ENCODE peak calls at places on chromosome 9, in four cellular contexts. One of them, this sample, is unnamed.
A peak's percentile ranks its signal among the peaks of the same experiment; 100 is the strongest.

GRCh38 chr9:93058357-93059096 is at the start of gene SUSD3:
- DNase-seq in K562: peak; percentile 98
- DNase-seq in HepG2: peak; percentile 54
- DNase-seq in H1: peak; percentile 53
- DNase-seq in this sample: peak; percentile 60

GRCh38 chr9:4614627-4615026 is 47.5 kb upstream of the PLPP6 start:
- DNase-seq in HepG2: peak; percentile 3
- DNase-seq in H1: no peak
- DNase-seq in K562: no peak
- DNase-seq in this sample: no peak

GRCh38 chr9:2802494-2802921 is 41.4 kb downstream of the PUM3 start:
- DNase-seq in HepG2: peak; percentile 5
- DNase-seq in H1: no peak
- DNase-seq in K562: no peak
- DNase-seq in this sample: no peak

GRCh38 chr9:89993678-89994630 is 389.1 kb downstream of the GADD45G start:
- DNase-seq in H1: no peak
- DNase-seq in K562: no peak
- DNase-seq in HepG2: peak; percentile 85
- DNase-seq in this sample: no peak

GRCh38 chr9:137077758-137078693 is 709 bp downstream of the UAP1L1 start:
- DNase-seq in HepG2: no peak
- DNase-seq in K562: no peak
- DNase-seq in H1: no peak
- DNase-seq in this sample: no peak

GRCh38 chr9:14347408-14348224 is 33.7 kb upstream of the NFIB start:
- DNase-seq in HepG2: no peak
- DNase-seq in K562: no peak
- DNase-seq in H1: no peak
- DNase-seq in this sample: no peak

GRCh38 chr9:136088481-136088938 is 6.6 kb downstream of the NACC2 start:
- DNase-seq in HepG2: no peak
- DNase-seq in H1: no peak
- DNase-seq in K562: peak; percentile 18
- DNase-seq in this sample: no peak

GRCh38 chr9:36603006-36603405 is 30.3 kb downstream of the MELK start:
- DNase-seq in HepG2: no peak
- DNase-seq in H1: no peak
- DNase-seq in K562: no peak
- DNase-seq in this sample: peak; percentile 13

GRCh38 chr9:138112791-138113600 is 235.4 kb downstream of the CACNA1B start:
- DNase-seq in H1: no peak
- DNase-seq in K562: no peak
- DNase-seq in HepG2: no peak
- DNase-seq in this sample: no peak

GRCh38 chr9:120538339-120538738 is 41.6 kb downstream of the CDK5RAP2 start:
- DNase-seq in K562: no peak
- DNase-seq in HepG2: peak; percentile 95
- DNase-seq in H1: no peak
- DNase-seq in this sample: no peak

GRCh38 chr9:98226968-98227367 is 28.5 kb downstream of the TBC1D2 start:
- DNase-seq in HepG2: no peak
- DNase-seq in H1: no peak
- DNase-seq in K562: no peak
- DNase-seq in this sample: no peak

GRCh38 chr9:33393581-33393980 is 8.8 kb downstream of the AQP7 start:
- DNase-seq in H1: no peak
- DNase-seq in HepG2: no peak
- DNase-seq in K562: no peak
- DNase-seq in this sample: no peak

GRCh38 chr9:96047741-96048115 is 172.2 kb downstream of the ERCC6L2 start:
- DNase-seq in K562: no peak
- DNase-seq in HepG2: no peak
- DNase-seq in H1: no peak
- DNase-seq in this sample: no peak

GRCh38 chr9:97808972-97809371 is 44.1 kb upstream of the FOXE1 start:
- DNase-seq in HepG2: no peak
- DNase-seq in H1: no peak
- DNase-seq in K562: no peak
- DNase-seq in this sample: no peak

GRCh38 chr9:60546406-60546805 is 367.8 kb upstream of the SPATA31A5 start:
- DNase-seq in K562: no peak
- DNase-seq in H1: no peak
- DNase-seq in HepG2: no peak
- DNase-seq in this sample: no peak

GRCh38 chr9:130890869-130891698 is 5.5 kb downstream of the QRFP start:
- DNase-seq in K562: peak; percentile 58
- DNase-seq in HepG2: no peak
- DNase-seq in H1: no peak
- DNase-seq in this sample: no peak

GRCh38 chr9:17721954-17722353 is 143.1 kb downstream of the SH3GL2 start:
- DNase-seq in H1: no peak
- DNase-seq in HepG2: no peak
- DNase-seq in K562: no peak
- DNase-seq in this sample: no peak

GRCh38 chr9:89497978-89498844 is at the start of gene SEMA4D:
- DNase-seq in K562: peak; percentile 76
- DNase-seq in HepG2: no peak
- DNase-seq in H1: peak; percentile 21
- DNase-seq in this sample: no peak

GRCh38 chr9:93894691-93895079 is 60.5 kb downstream of the BARX1 start:
- DNase-seq in HepG2: no peak
- DNase-seq in H1: no peak
- DNase-seq in K562: no peak
- DNase-seq in this sample: no peak

GRCh38 chr9:7298123-7298522 is 501.5 kb downstream of the DMAC1 start:
- DNase-seq in K562: no peak
- DNase-seq in HepG2: no peak
- DNase-seq in H1: no peak
- DNase-seq in this sample: peak; percentile 92

GRCh38 chr9:6955251-6955921 is 197.6 kb downstream of the KDM4C start:
- DNase-seq in K562: no peak
- DNase-seq in HepG2: peak; percentile 95
- DNase-seq in H1: no peak
- DNase-seq in this sample: no peak

GRCh38 chr9:36872641-36873040 is 161.4 kb downstream of the PAX5 start:
- DNase-seq in HepG2: no peak
- DNase-seq in K562: no peak
- DNase-seq in H1: no peak
- DNase-seq in this sample: no peak

GRCh38 chr9:125296843-125297372 is 35.3 kb downstream of the GAPVD1 start:
- DNase-seq in H1: no peak
- DNase-seq in HepG2: peak; percentile 95
- DNase-seq in K562: no peak
- DNase-seq in this sample: no peak

GRCh38 chr9:38026840-38027527 is 42.0 kb downstream of the SHB start:
- DNase-seq in HepG2: no peak
- DNase-seq in K562: no peak
- DNase-seq in H1: no peak
- DNase-seq in this sample: no peak

GRCh38 chr9:92328225-92328624 is 2.5 kb downstream of the CENPP start:
- DNase-seq in K562: no peak
- DNase-seq in H1: no peak
- DNase-seq in HepG2: peak; percentile 28
- DNase-seq in this sample: no peak

GRCh38 chr9:7967851-7968250 is 168.3 kb upstream of the DMAC1 start:
- DNase-seq in H1: no peak
- DNase-seq in K562: no peak
- DNase-seq in HepG2: no peak
- DNase-seq in this sample: no peak

GRCh38 chr9:121745396-121745695 is 93.9 kb downstream of the DAB2IP start:
- DNase-seq in HepG2: no peak
- DNase-seq in K562: no peak
- DNase-seq in H1: no peak
- DNase-seq in this sample: no peak

GRCh38 chr9:133957328-133957727 is 34.8 kb downstream of the VAV2 start:
- DNase-seq in K562: no peak
- DNase-seq in H1: no peak
- DNase-seq in HepG2: no peak
- DNase-seq in this sample: no peak
- TF ChIP-seq EP300 in K562: no peak
- TF ChIP-seq EP300 in H1: no peak
- TF ChIP-seq EP300 in HepG2: no peak
- TF ChIP-seq EP300 in this sample: no peak

GRCh38 chr9:12958279-12958678 is 183.5 kb downstream of the LURAP1L start:
- DNase-seq in HepG2: no peak
- DNase-seq in K562: no peak
- DNase-seq in H1: no peak
- DNase-seq in this sample: no peak

GRCh38 chr9:12958708-12959107 is 183.9 kb downstream of the LURAP1L start:
- DNase-seq in H1: no peak
- DNase-seq in K562: no peak
- DNase-seq in HepG2: no peak
- DNase-seq in this sample: no peak

GRCh38 chr9:12956261-12956660 is 181.4 kb downstream of the LURAP1L start:
- DNase-seq in H1: no peak
- DNase-seq in HepG2: no peak
- DNase-seq in K562: no peak
- DNase-seq in this sample: no peak

GRCh38 chr9:12955510-12956163 is 180.8 kb downstream of the LURAP1L start:
- DNase-seq in H1: peak; percentile 17
- DNase-seq in K562: no peak
- DNase-seq in HepG2: no peak
- DNase-seq in this sample: no peak

DNA sequence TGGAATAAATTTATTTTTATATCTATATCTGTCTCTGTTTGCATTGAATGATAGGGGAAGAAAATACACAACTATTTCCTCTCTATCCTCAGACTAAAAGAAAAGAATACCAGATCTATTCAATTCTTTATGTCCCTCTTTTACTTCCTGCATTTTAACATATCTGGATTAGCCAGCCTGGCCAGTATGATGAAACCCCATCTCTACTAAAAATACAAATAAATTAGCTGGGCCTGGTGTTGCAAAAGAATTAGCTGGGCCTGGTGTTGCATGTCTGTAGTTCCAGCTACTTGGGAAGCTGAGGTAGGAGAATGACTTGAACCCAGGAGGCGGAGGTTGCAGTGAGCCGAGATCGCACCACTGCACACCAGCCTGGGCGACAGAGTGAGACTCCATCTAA is 182.0 kb downstream of the LURAP1L start:
- DNase-seq in H1: no peak
- DNase-seq in K562: no peak
- DNase-seq in HepG2: no peak
- DNase-seq in this sample: no peak
- TF ChIP-seq ATF2 in H1: no peak
- TF ChIP-seq ATF2 in K562: no peak
- TF ChIP-seq ATF2 in HepG2: no peak
- TF ChIP-seq ATF2 in this sample: no peak

DNA sequence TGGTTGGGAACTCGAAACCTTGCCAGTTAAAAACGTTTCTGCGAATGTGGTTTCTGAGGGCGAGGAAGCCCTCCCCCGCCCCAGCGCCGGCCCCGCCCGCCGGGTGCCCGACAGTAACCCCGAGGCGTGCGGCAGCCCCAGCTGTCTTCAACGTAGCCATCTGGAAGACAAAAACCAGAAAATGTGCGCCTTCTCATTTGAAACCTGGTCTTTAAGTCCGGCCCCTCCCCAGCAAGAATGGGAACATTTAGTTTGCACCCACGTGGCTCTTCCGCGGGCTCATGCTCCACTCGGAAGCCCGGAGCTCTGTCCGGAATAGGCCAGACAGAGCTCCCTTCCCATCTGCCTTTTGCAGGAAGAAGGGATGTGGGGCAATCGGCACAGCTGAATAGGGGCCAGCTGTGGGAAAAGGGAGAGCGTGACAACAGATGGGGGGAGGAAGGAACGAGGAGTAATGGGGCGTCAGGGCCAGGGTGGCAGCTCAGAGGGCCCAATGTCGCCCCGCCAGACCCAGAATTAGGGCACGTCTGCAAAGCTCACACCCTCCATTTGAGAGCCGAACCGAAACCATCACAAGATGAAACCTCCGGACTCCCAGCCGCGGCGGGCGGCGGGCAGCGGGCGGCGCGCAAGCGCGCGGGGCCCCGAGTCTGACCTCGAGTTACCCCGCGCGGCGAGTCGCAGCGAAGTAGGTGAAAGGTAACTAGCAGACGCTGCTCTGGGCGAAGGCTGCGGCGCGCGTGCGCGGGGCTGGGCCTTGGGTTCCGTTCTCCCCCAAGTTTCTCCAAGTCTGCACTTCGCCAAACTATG is 63.4 kb upstream of the ABCA1 start:
- DNase-seq in HepG2: peak; percentile 61
- DNase-seq in H1: no peak
- DNase-seq in K562: peak; percentile 85
- DNase-seq in this sample: peak; percentile 42
- TF ChIP-seq EP300 in HepG2: no peak
- TF ChIP-seq EP300 in H1: no peak
- TF ChIP-seq EP300 in K562: no peak
- TF ChIP-seq EP300 in this sample: no peak

GRCh38 chr9:29865764-29866313 is 2292.6 kb upstream of the C9orf72 start:
- DNase-seq in H1: no peak
- DNase-seq in K562: no peak
- DNase-seq in HepG2: no peak
- DNase-seq in this sample: no peak

GRCh38 chr9:29861803-29862202 is 2288.5 kb upstream of the C9orf72 start:
- DNase-seq in HepG2: no peak
- DNase-seq in K562: no peak
- DNase-seq in H1: no peak
- DNase-seq in this sample: no peak

DNA sequence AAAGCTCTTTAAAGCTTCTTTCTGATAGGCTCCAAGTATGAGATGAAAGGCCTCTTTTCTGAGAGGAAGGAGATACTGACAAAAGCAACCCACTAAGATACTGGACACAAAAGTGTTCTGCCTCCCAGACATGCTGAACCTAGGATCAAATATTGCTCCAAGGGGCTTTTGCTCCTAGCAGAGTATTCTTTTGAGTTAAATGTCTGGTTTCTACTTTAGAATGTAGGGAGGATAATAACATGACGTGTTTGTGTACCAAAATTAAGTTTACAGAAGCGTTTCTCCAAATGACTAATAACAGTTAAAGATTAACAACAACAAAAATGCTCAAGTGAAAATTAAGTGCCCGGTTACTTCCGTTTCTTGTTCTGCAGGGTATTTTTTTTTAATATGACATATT is 2293.3 kb upstream of the C9orf72 start:
- DNase-seq in K562: no peak
- DNase-seq in HepG2: no peak
- DNase-seq in H1: no peak
- DNase-seq in this sample: peak; percentile 16
- TF ChIP-seq ATF2 in K562: no peak
- TF ChIP-seq ATF2 in HepG2: no peak
- TF ChIP-seq ATF2 in H1: no peak
- TF ChIP-seq ATF2 in this sample: no peak

This sample was measured in GM12878.